ENCODE peak calls at places on chromosomes 12 and 14, in four cellular contexts. Z is brain microvascular endothelial cell, P is A673, Y is lower leg skin. N is an unnamed sample.

GRCh38 chr14:102560436-102561261 is 31.8 kb upstream of the RCOR1 start:
- DNase-seq in Z (no peak), P (no peak), Y (no peak), N (no peak)

GRCh38 chr14:61280092-61280525 is 1.0 kb downstream of the TMEM30B start:
- DNase-seq in Y (no peak), P (no peak), Z (no peak), N (no peak)

GRCh38 chr14:51071851-51072250 is 23.1 kb downstream of the TRIM9 start:
- DNase-seq in P (no peak), Y (no peak), Z (no peak), N (no peak)

GRCh38 chr12:63064080-63064479 is 86.9 kb downstream of the AVPR1A start:
- DNase-seq in Y (no peak), Z (peak), P (peak), N (no peak)

GRCh38 chr12:6533653-6534157 is 612 bp upstream of the GAPDH start:
- DNase-seq in Z (no peak), Y (no peak), P (peak), N (peak)

GRCh38 chr14:18660585-18660922 is 59.6 kb downstream of the OR11H12 start:
- DNase-seq in Y (no peak), Z (no peak), P (no peak), N (no peak)

GRCh38 chr14:53113992-53114391 is 39.1 kb downstream of the DDHD1 start:
- DNase-seq in Y (no peak), Z (no peak), P (no peak), N (no peak)

GRCh38 chr14:65258391-65258790 is 154.1 kb upstream of the FUT8 start:
- DNase-seq in Z (peak), Y (no peak), P (no peak), N (no peak)

GRCh38 chr12:113860950-113861349 is 105.2 kb downstream of the RBM19 start:
- DNase-seq in Z (peak), Y (no peak), P (no peak), N (no peak)

GRCh38 chr12:89943461-89943860 is 234.8 kb upstream of the ATP2B1 start:
- DNase-seq in Z (no peak), P (no peak), Y (no peak), N (no peak)

GRCh38 chr14:28294834-28295440 is 471.6 kb upstream of the FOXG1 start:
- DNase-seq in P (peak), Y (no peak), Z (peak), N (no peak)

GRCh38 chr14:100680439-100681051 is 46.1 kb upstream of the DLK1 start:
- DNase-seq in Z (no peak), P (no peak), Y (no peak), N (peak)

GRCh38 chr12:16062611-16063010 is 151.5 kb downstream of the DERA start:
- DNase-seq in Z (no peak), P (no peak), Y (no peak), N (no peak)

GRCh38 chr12:110120878-110121277 is 3.3 kb upstream of the IFT81 start:
- DNase-seq in Z (no peak), P (no peak), Y (no peak), N (no peak)

GRCh38 chr14:73491977-73492552 is 1.3 kb downstream of the RIOX1 start:
- DNase-seq in Z (no peak), P (no peak), Y (no peak), N (no peak)

GRCh38 chr12:124633954-124634352 is 66.5 kb upstream of the NCOR2 start:
- DNase-seq in P (no peak), Y (no peak), Z (no peak), N (no peak)

GRCh38 chr14:64788706-64789105 is 84.5 kb downstream of the PLEKHG3 start:
- DNase-seq in P (peak), Y (no peak), Z (peak), N (no peak)

GRCh38 chr14:96698846-96699543 is 98.2 kb upstream of the VRK1 start:
- DNase-seq in Y (no peak), Z (no peak), P (no peak), N (no peak)

GRCh38 chr12:8087666-8088065 is 5.6 kb downstream of the NECAP1 start:
- DNase-seq in Y (no peak), Z (no peak), P (no peak), N (no peak)

GRCh38 chr14:68741839-68742470 is 50.9 kb downstream of the ZFP36L1 start:
- DNase-seq in Z (no peak), Y (no peak), P (no peak), N (no peak)

GRCh38 chr14:87065366-87065765 is 927.6 kb downstream of the GALC start:
- DNase-seq in P (no peak), Z (no peak), Y (no peak), N (no peak)

GRCh38 chr14:87067597-87067996 is 925.4 kb downstream of the GALC start:
- DNase-seq in Z (no peak), Y (no peak), P (no peak), N (no peak)

GRCh38 chr14:87067061-87067460 is 925.9 kb downstream of the GALC start:
- DNase-seq in Z (no peak), Y (no peak), P (no peak), N (no peak)

GRCh38 chr14:87063181-87063580 is 929.8 kb downstream of the GALC start:
- DNase-seq in P (no peak), Y (no peak), Z (no peak), N (no peak)

DNA sequence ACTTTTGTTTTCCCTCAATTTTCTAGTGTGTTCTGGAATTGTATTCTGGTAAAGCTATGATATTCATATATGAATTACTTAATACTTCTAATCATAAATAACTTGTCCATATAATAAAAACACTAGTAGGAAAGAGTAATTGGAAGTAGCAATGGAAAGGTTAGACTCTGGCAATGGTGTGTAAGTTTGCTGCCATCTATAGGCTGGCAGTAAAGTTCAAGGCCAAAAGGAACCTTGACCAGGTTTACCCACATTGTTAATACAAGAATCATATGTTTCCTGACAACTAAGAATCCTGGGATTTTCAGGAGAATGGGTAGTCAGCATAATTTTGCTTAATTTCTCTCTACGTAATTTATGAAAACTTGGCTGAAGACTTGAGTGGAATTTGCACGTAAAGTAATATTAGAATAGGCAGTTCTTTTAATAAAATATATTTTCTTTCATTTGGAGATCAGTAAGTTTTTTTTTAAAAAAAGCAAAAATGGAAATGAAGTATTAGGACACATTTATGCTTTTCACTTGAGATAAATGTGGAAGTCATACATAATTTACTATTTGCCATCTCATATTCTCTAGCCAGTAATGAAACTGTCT is 926.7 kb downstream of the GALC start:
- DNase-seq in Z (no peak), P (peak), Y (no peak), N (no peak)
- TF ChIP-seq CTCF in Z (peak), P (peak), Y (no peak), N (no peak)

DNA sequence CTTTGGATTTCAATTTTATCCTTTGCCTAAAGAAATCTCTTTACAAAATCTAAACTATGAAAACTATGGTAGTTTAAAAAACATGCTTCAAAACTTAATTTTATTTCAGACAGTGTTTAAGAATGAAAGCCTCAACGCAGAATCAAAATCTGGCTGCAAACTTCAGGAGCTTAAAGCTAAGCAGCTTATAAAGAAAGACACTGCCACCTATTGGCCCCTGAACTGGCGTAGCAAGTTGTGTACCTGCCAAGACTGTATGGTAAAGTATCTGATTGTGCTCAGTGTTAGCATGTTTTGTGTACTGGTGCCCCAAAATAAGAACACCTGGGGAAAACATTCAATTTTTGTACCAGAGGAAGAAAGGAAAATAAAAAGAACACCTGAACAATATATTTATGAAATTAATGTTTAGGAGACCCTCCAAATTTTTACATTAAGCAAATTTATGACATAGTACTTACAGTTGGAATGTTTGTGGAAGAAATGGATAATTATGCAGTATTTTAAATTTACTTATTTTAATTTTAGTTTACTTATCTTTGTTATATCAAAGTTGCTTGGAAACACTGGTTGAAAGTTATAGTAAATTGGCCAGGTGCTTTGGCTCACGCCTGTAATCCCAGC is 12.2 kb downstream of the UBR7 start:
- DNase-seq in Y (peak), Z (peak), P (peak), N (no peak)
- TF ChIP-seq CTCF in Y (no peak), Z (peak), P (peak), N (peak)

DNA sequence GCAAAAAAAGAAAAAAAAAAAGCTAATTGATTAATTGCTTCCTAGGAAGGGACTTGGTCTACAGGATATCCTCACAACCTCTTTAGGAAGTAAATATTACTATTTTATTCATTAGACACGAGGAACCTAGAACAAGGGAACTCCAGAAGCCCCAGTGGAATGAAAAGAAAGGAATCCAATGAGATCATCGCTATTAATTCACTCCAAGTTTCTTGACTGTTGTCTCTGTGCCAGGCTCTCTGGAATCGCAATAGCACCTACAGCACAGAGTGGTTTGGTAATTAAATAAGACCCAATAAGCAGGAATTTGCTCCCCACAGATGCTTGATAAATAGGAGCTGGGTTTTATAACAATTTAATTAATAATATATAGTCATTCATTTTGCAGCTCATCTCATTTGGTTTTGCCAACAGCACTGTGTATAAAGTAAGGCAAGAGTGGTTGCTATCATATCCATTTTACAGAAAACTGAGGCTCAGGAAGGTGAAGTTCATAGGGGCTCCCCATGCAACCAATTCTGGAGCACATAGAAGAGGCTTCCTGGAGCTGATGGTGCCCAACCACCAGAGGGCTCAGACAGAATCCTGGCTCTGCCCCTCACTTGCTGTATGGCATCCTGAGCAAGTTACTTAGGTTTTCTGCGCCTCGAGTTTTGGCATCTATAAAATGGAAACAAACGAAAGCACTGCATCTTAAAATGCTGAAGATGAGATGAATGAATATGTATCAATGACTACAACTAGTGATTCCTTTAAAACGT is 420.2 kb downstream of the MED13L start:
- DNase-seq in Z (no peak), Y (no peak), P (no peak), N (no peak)
- TF ChIP-seq CTCF in Z (peak), Y (no peak), P (no peak), N (peak)

GRCh38 chr12:95261109-95261508 is 43.5 kb downstream of the VEZT start:
- DNase-seq in Y (no peak), P (no peak), Z (no peak), N (no peak)
- TF ChIP-seq CTCF in Y (no peak), P (no peak), Z (no peak), N (no peak)

DNA sequence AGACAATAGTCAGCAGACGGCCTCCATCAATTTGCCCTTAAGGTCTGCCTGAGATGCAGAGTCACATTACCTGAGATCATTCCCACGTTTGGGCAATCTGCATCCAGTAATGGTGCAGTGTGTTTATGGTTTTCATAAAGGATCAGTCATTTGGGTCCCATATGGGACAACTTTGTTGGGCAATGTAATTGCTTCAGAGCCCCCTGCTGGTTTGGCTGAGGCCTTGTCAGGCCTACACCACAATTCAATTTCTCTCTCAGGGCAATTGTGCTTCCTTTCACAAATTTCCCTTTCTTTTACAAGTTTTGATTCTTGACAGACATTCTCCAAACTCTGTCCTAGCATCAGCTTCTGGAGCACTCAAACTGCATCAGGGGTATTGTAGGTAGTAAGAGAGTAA is 191.2 kb upstream of the SSTR1 start:
- DNase-seq in Z (no peak), Y (no peak), P (peak), N (no peak)
- TF ChIP-seq CTCF in Z (peak), Y (no peak), P (peak), N (no peak)

GRCh38 chr12:3722368-3722767 is 30.5 kb downstream of the CRACR2A start:
- DNase-seq in Z (no peak), Y (no peak), P (no peak), N (no peak)
- TF ChIP-seq CTCF in Z (no peak), Y (no peak), P (no peak), N (no peak)

DNA sequence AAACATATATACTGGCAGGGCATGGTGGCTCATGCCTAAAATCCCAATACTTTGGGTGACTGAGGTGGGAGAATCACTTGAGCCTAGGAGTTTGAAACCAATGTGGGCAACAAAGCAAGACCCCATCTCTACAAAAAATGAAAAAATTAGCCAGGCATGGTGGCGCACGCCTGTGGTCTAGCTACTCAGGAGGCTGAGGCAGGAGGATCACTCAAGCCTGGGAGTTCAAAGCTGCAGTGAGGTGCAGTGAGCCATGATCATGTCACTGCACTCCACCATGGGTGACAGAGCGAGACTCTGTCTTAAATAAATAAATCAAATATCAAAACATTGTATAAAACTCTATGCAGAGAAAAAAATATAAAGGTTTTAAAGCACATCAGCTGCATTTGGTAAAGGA is 5.2 kb downstream of the FMNL3 start:
- DNase-seq in P (no peak), Y (no peak), Z (no peak), N (no peak)
- TF ChIP-seq CTCF in P (no peak), Y (no peak), Z (no peak), N (no peak)

N was measured in psoas muscle.